ENCODE peak calls at places on chromosomes 3 and 15, in six cellular contexts. I is H9, W is IMR-90, Q is H1, M is neuronal stem cell, P is mesenchymal stem cell. J is an unnamed sample.
A peak's percentile ranks its signal among the peaks of the same experiment; 100 is the strongest.

GRCh38 chr3:33582234-33582633 is 135.8 kb downstream of the CLASP2 start:
- DNase-seq in I (no peak), W (no peak), Q (no peak), M (no peak), P (no peak), J (peak; percentile 67)

GRCh38 chr3:99419111-99419510 is 219.3 kb upstream of the COL8A1 start:
- DNase-seq in I (no peak), W (no peak), Q (no peak), M (no peak), P (no peak), J (no peak)

GRCh38 chr15:60733196-60733595 is 254.3 kb upstream of the ICE2 start:
- DNase-seq in I (no peak), W (no peak), Q (no peak), M (no peak), P (no peak), J (no peak)

GRCh38 chr15:33581032-33581431 is 270.3 kb downstream of the RYR3 start:
- DNase-seq in I (no peak), W (peak; percentile 13), Q (no peak), M (no peak), P (no peak), J (peak; percentile 76)

GRCh38 chr3:72169120-72169519 is 384.2 kb upstream of the PROK2 start:
- DNase-seq in I (no peak), W (no peak), Q (no peak), M (no peak), P (no peak), J (no peak)

GRCh38 chr15:85527907-85528306 is 147.5 kb downstream of the AKAP13 start:
- DNase-seq in I (no peak), W (peak; percentile 90), Q (no peak), M (no peak), P (peak; percentile 93), J (peak; percentile 31)

GRCh38 chr3:190116551-190117067 is 4.1 kb downstream of the P3H2 start:
- DNase-seq in I (no peak), W (peak; percentile 54), Q (no peak), M (no peak), P (no peak), J (peak; percentile 52)

GRCh38 chr15:31501074-31501473 is 174.4 kb downstream of the KLF13 start:
- DNase-seq in I (no peak), W (no peak), Q (no peak), M (no peak), P (no peak), J (no peak)

GRCh38 chr3:130480736-130481135 is 36.2 kb upstream of the COL6A6 start:
- DNase-seq in I (peak; percentile 61), W (peak; percentile 28), Q (peak; percentile 33), M (peak; percentile 11), P (peak; percentile 16), J (peak; percentile 92)

GRCh38 chr3:149305376-149305775 is 28.1 kb downstream of the TM4SF18 start:
- DNase-seq in I (no peak), W (no peak), Q (no peak), M (no peak), P (no peak), J (no peak)

GRCh38 chr3:179069762-179070390 is 1.7 kb downstream of the ZMAT3 start:
- DNase-seq in I (no peak), W (peak; percentile 58), Q (no peak), M (no peak), P (peak; percentile 52), J (no peak)

GRCh38 chr3:195086885-195087284 is 184.1 kb downstream of the XXYLT1 start:
- DNase-seq in I (no peak), W (no peak), Q (no peak), M (no peak), P (no peak), J (no peak)

GRCh38 chr3:122594025-122594424 is 16.6 kb downstream of the PARP15 start:
- DNase-seq in I (no peak), W (no peak), Q (no peak), M (no peak), P (no peak), J (no peak)

GRCh38 chr3:16807981-16808380 is 76.8 kb upstream of the PLCL2 start:
- DNase-seq in I (no peak), W (no peak), Q (no peak), M (no peak), P (no peak), J (no peak)

GRCh38 chr15:42171122-42171521 is 14.7 kb upstream of the PLA2G4F start:
- DNase-seq in I (no peak), W (no peak), Q (no peak), M (no peak), P (no peak), J (no peak)

GRCh38 chr3:143236226-143236964 is 116.8 kb downstream of the CHST2 start:
- DNase-seq in I (no peak), W (no peak), Q (no peak), M (no peak), P (no peak), J (no peak)

GRCh38 chr15:90934256-90934948 is 683 bp upstream of the UNC45A start:
- DNase-seq in I (peak; percentile 94), W (peak; percentile 79), Q (no peak), M (peak; percentile 77), P (peak; percentile 84), J (peak; percentile 93)

GRCh38 chr3:42443292-42443691 is 32.9 kb upstream of the LYZL4 start:
- DNase-seq in I (no peak), W (no peak), Q (no peak), M (no peak), P (no peak), J (no peak)

GRCh38 chr3:26652157-26652556 is 29.6 kb downstream of the LRRC3B start:
- DNase-seq in I (no peak), W (no peak), Q (no peak), M (peak; percentile 40), P (no peak), J (no peak)

GRCh38 chr3:25457642-25458419 is 29.8 kb downstream of the RARB start:
- DNase-seq in I (no peak), W (peak; percentile 24), Q (no peak), M (no peak), P (peak; percentile 35), J (no peak)
- H2BK120ac ChIP-seq in I (no peak overlapping the region), W (no peak overlapping the region), Q (no peak overlapping the region), M (no peak overlapping the region), P (no peak overlapping the region), J (no peak overlapping the region)

GRCh38 chr3:74329087-74329486 is 285.4 kb downstream of the CNTN3 start:
- DNase-seq in I (no peak), W (no peak), Q (no peak), M (no peak), P (no peak), J (no peak)
- H2BK15ac ChIP-seq in I (no peak overlapping the region), W (no peak overlapping the region), Q (no peak overlapping the region), M (no peak overlapping the region), P (no peak overlapping the region), J (no peak overlapping the region)

GRCh38 chr15:37109151-37109912 is 9.0 kb upstream of the MEIS2 start:
- DNase-seq in I (peak; percentile 74), W (no peak), Q (no peak), M (peak; percentile 48), P (peak; percentile 62), J (peak; percentile 55)
- H3K27me3 ChIP-seq in I (peaks cover 67% of the 10 kb centered on the region), W (no peaks in the 10 kb centered on the region), Q (peaks cover 56% of the 10 kb centered on the region), M (peaks cover 6% of the 10 kb centered on the region), P (peaks cover 79% of the 10 kb centered on the region), J (peaks cover 43% of the 10 kb centered on the region)

DNA sequence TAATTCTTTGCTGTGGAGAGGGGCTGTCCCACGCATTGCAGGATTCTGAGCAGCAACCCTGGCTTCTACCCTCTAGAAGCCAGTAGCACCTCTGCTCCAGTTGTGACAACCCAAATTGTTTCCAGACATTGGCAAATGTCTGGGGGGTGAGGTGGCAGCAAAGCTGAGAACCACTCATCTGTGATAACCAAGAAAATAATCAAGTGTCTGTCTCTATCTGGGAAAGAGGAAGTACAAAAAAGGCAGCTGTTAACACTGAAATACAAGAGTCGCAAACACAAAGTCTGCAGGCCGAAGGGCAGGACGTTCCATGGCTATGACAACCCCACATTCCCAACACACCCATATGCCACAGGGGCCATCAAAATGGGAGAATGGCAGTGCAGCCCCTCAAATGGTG is 42.2 kb upstream of the GNB5 start:
- DNase-seq in I (no peak), W (peak; percentile 12), Q (no peak), M (no peak), P (no peak), J (no peak)
- H2BK120ac ChIP-seq in I (no peak overlapping the region), W (no peak overlapping the region), Q (no peak overlapping the region), M (no peak overlapping the region), P (no peak overlapping the region), J (no peak overlapping the region)

DNA sequence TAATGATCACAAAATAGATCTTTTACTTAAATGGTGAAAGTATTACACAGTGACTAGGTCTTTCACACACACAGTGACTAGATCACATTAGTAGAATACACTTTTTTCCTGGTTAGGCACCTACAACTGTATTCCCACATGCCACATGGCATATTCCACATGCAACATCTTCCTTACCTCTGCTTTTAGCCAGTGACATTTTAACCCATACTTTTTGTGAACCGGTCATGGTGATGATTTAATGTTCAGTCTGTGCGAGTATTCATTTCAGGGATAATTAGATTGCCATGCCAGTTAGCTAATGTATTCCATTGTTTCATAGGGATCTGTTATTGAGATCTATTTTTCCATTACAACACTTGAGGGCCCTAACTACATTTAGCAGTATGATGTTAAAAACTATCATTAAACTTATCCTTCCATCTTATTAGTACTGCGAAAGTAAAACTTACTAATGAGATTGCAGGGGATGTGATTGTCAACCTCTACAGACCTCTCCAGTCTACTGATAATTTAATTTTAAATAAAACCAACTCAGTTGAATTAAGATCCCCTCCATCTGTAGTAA is 28.3 kb downstream of the TSEN2 start:
- DNase-seq in I (no peak), W (no peak), Q (no peak), M (no peak), P (no peak), J (no peak)
- H2BK15ac ChIP-seq in I (no peak overlapping the region), W (no peak overlapping the region), Q (no peak overlapping the region), M (no peak overlapping the region), P (no peak overlapping the region), J (no peak overlapping the region)

DNA sequence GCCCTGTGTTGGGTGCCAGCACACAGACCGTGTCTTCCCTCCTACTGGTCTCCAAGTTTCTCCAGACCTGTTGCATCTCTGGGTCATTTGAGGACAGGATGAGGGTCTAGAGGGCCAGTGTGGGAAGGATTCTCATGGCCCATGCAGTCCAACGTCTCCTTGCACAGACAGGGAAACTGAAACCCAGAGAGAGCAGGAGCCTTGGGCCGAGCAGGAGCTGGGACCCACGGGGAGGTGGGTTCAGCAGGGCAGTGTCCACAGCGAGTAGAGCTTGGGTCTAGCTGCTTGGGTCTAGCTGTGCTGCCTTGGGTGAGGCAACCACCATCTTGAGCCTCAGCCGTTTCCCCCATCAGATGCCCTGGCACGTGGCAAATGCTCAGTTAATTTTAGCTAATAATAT is 32.3 kb downstream of the HDAC11 start:
- DNase-seq in I (no peak), W (no peak), Q (no peak), M (no peak), P (no peak), J (no peak)
- H3K27me3 ChIP-seq in I (no peaks in the 10 kb centered on the region), W (no peaks in the 10 kb centered on the region), Q (no peaks in the 10 kb centered on the region), M (no peaks in the 10 kb centered on the region), P (peaks cover 36% of the 10 kb centered on the region), J (no peaks in the 10 kb centered on the region)

J was measured in mesendoderm.